ENCODE peak calls at places on chromosome 15, in six cellular contexts. M is upper lobe of right lung; D is CD8-positive, alpha-beta memory T cell; T is lower lobe of right lung; V is transverse colon; I is heart right ventricle. O is an unnamed sample. For H3K9me3, the result is how much of the 10 kb centered on the place peaks cover.

GRCh38 chr15:63601026-63601726 is 4.0 kb downstream of the FBXL22 start:
- DNase-seq in M (peak), D (peak), T (peak), V (peak), I (no peak), O (no peak)

GRCh38 chr15:99508807-99509311 is 56.9 kb upstream of the MEF2A start:
- DNase-seq in M (no peak), D (no peak), T (no peak), V (no peak), I (no peak), O (no peak)

GRCh38 chr15:92797168-92798052 is 102.7 kb upstream of the CHD2 start:
- DNase-seq in M (no peak), D (peak), T (no peak), V (no peak), I (peak), O (peak)

GRCh38 chr15:47786371-47786770 is 69.1 kb downstream of the SEMA6D start:
- DNase-seq in M (no peak), D (no peak), T (no peak), V (no peak), I (no peak), O (no peak)

GRCh38 chr15:77493324-77493907 is 72.7 kb downstream of the HMG20A start:
- DNase-seq in M (no peak), D (no peak), T (no peak), V (no peak), I (no peak), O (no peak)

GRCh38 chr15:40460404-40460803 is 10.4 kb upstream of the CHST14 start:
- DNase-seq in M (peak), D (no peak), T (no peak), V (no peak), I (no peak), O (no peak)

GRCh38 chr15:34076785-34077184 is 24.9 kb downstream of the EMC7 start:
- DNase-seq in M (no peak), D (no peak), T (no peak), V (no peak), I (no peak), O (no peak)

GRCh38 chr15:100879461-100880138 is at the start of gene ALDH1A3:
- DNase-seq in M (no peak), D (no peak), T (no peak), V (peak), I (peak), O (peak)

GRCh38 chr15:39242345-39242744 is 338.5 kb upstream of the THBS1 start:
- DNase-seq in M (no peak), D (no peak), T (no peak), V (no peak), I (peak), O (no peak)

GRCh38 chr15:41022487-41023090 is 69.3 kb downstream of the CHAC1 start:
- DNase-seq in M (no peak), D (no peak), T (no peak), V (peak), I (peak), O (no peak)

GRCh38 chr15:69016021-69016595 is 1.6 kb downstream of the NOX5 start:
- DNase-seq in M (no peak), D (no peak), T (no peak), V (no peak), I (no peak), O (no peak)

GRCh38 chr15:36428102-36428845 is 151.2 kb upstream of the CDIN1 start:
- DNase-seq in M (no peak), D (no peak), T (no peak), V (no peak), I (no peak), O (peak)

GRCh38 chr15:69474846-69475455 is 22.3 kb downstream of the RPLP1 start:
- DNase-seq in M (no peak), D (no peak), T (no peak), V (no peak), I (no peak), O (peak)

GRCh38 chr15:85878866-85879265 is 84.1 kb upstream of the KLHL25 start:
- DNase-seq in M (no peak), D (no peak), T (no peak), V (no peak), I (no peak), O (no peak)

GRCh38 chr15:95902606-95903005 is 427.9 kb upstream of the NR2F2 start:
- DNase-seq in M (no peak), D (no peak), T (no peak), V (no peak), I (no peak), O (no peak)

GRCh38 chr15:82952156-82953081 is at the start of gene HOMER2:
- DNase-seq in M (peak), D (no peak), T (peak), V (peak), I (no peak), O (no peak)

GRCh38 chr15:41693757-41694156 is 33.6 kb downstream of the MGA start:
- DNase-seq in M (no peak), D (no peak), T (no peak), V (no peak), I (no peak), O (no peak)

GRCh38 chr15:35885870-35886269 is 339.9 kb upstream of the DPH6 start:
- DNase-seq in M (no peak), D (no peak), T (no peak), V (no peak), I (no peak), O (no peak)

GRCh38 chr15:94674251-94674650 is 442.9 kb downstream of the MCTP2 start:
- DNase-seq in M (no peak), D (no peak), T (no peak), V (no peak), I (no peak), O (peak)
- H3K4me3 ChIP-seq in M (no peak), D (no peak), T (peak), V (no peak), I (no peak), O (no peak)

GRCh38 chr15:31352283-31352880 is 25.7 kb downstream of the KLF13 start:
- DNase-seq in M (no peak), D (no peak), T (peak), V (peak), I (peak), O (no peak)
- H3K27ac ChIP-seq in M (peak), D (peak), T (peak), V (peak), I (peak), O (peak)

DNA sequence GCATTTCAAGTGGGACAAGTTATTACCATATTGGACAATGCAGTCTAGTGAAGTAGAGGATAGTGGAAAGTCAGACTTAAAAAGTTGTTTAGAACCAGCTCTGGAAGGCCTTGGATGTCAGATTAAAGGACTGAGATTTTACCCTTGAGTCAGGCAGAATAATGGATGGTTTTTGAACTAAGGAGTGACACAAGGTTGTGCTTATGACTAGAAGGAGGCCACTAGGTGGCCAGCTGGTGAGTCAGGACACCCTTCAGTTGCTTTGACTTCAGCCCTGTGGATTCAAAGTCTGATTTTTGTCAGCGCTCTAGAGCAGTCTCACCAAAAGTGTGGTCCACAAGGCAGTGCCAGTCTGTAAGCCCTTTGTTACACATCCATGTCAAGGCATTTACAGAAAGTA is 3.8 kb upstream of the GABPB1 start:
- DNase-seq in M (no peak), D (no peak), T (no peak), V (peak), I (no peak), O (no peak)
- H3K9me3 ChIP-seq in M (under half), D (under half), T (under half), V (under half), I (under half), O (under half)

GRCh38 chr15:64845183-64845611 is 3.5 kb downstream of the PLEKHO2 start:
- DNase-seq in M (no peak), D (no peak), T (no peak), V (peak), I (peak), O (no peak)
- H3K4me3 ChIP-seq in M (peak), D (peak), T (peak), V (peak), I (peak), O (no peak)

GRCh38 chr15:58476525-58477162 is 44.9 kb downstream of the LIPC start:
- DNase-seq in M (no peak), D (no peak), T (no peak), V (no peak), I (no peak), O (no peak)
- H3K27ac ChIP-seq in M (no peak), D (no peak), T (no peak), V (no peak), I (peak), O (no peak)

GRCh38 chr15:28995193-28995592 is 109.4 kb downstream of the APBA2 start:
- DNase-seq in M (peak), D (no peak), T (no peak), V (no peak), I (no peak), O (no peak)

GRCh38 chr15:28996289-28996688 is 110.5 kb downstream of the APBA2 start:
- DNase-seq in M (no peak), D (no peak), T (no peak), V (no peak), I (no peak), O (peak)

GRCh38 chr15:28996953-28997352 is 111.2 kb downstream of the APBA2 start:
- DNase-seq in M (no peak), D (no peak), T (no peak), V (no peak), I (no peak), O (no peak)

GRCh38 chr15:28995721-28996120 is 109.9 kb downstream of the APBA2 start:
- DNase-seq in M (no peak), D (no peak), T (no peak), V (no peak), I (no peak), O (no peak)

DNA sequence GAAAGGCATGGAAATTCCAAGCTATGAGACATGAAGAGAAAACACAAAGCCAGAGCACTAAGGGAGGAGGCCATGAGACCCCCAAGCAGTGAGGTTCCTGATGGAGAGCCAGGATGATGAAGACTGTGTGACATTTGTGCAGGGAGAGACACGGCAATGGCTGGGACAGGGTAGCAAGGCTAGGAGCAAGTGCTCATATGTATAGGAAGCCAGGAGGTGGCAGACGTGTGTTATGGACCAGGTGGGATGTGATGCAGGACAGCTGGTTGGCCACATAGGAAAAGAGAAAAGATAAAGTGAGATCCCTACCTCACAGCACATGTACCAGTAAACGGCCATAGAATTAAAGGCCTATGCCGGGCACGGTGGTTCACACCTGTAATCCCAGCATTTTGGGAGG is 112.7 kb downstream of the APBA2 start:
- DNase-seq in M (no peak), D (no peak), T (no peak), V (no peak), I (no peak), O (no peak)
- H3K9me3 ChIP-seq in M (under half), D (under half), T (under half), V (under half), I (under half), O (under half)

O was measured in RWPE2.